ENCODE peak calls at places on chromosomes 1 and 21, in ten cellular contexts. Z, H, W, B, G, T, N, Y, R and L are unnamed samples.
A peak's percentile ranks its signal among the peaks of the same experiment; 100 is the strongest.

GRCh38 chr1:211247921-211248320 is 11.2 kb upstream of the RCOR3 start:
- DNase-seq in R (no peak), G (peak; percentile 36), Z (no peak), Y (no peak), W (no peak), N (no peak), T (no peak), B (no peak), H (no peak), L (no peak)

GRCh38 chr1:29532741-29533140 is 296.4 kb downstream of the PTPRU start:
- DNase-seq in N (no peak), Y (no peak), B (no peak), G (no peak), R (no peak), W (no peak), T (no peak), H (peak; percentile 3), Z (no peak), L (no peak)

GRCh38 chr1:97505816-97506215 is 415.0 kb downstream of the DPYD start:
- DNase-seq in H (no peak), T (no peak), N (no peak), Z (no peak), W (no peak), R (no peak), Y (no peak), B (no peak), G (no peak), L (peak; percentile 43)

GRCh38 chr1:3531928-3532327 is 77.5 kb downstream of the ARHGEF16 start:
- DNase-seq in B (no peak), R (no peak), Y (no peak), G (no peak), Z (peak; percentile 55), W (no peak), H (no peak), N (no peak), T (no peak), L (no peak)

GRCh38 chr1:219506337-219506944 is 106.5 kb downstream of the ZC3H11B start:
- DNase-seq in W (no peak), R (no peak), Z (no peak), B (no peak), H (no peak), T (no peak), N (no peak), G (no peak), Y (no peak), L (no peak)

GRCh38 chr1:62437273-62437945 is 560 bp downstream of the USP1 start:
- DNase-seq in H (no peak), R (no peak), W (peak; percentile 31), T (peak; percentile 34), G (peak; percentile 39), Z (no peak), N (no peak), B (peak; percentile 28), Y (peak; percentile 29), L (no peak)

GRCh38 chr1:19484338-19484792 is 974 bp downstream of the CAPZB start:
- DNase-seq in G (no peak), R (no peak), N (no peak), W (no peak), T (no peak), B (no peak), Y (peak; percentile 51), Z (peak; percentile 37), H (peak; percentile 64), L (no peak)

GRCh38 chr1:223702735-223703667 is 9.3 kb upstream of the CAPN2 start:
- DNase-seq in B (no peak), Y (peak; percentile 31), W (no peak), G (no peak), N (no peak), Z (no peak), H (no peak), R (no peak), T (no peak), L (no peak)

GRCh38 chr1:21909787-21910503 is 27.2 kb downstream of the HSPG2 start:
- DNase-seq in W (peak; percentile 27), N (peak; percentile 79), B (peak; percentile 53), G (peak; percentile 72), Y (peak; percentile 73), R (no peak), Z (peak; percentile 84), H (peak; percentile 82), T (no peak), L (peak; percentile 33)

GRCh38 chr1:111559736-111560279 is 56.4 kb upstream of the ADORA3 start:
- DNase-seq in G (peak; percentile 66), T (no peak), N (no peak), W (no peak), B (no peak), Y (peak; percentile 42), H (no peak), R (no peak), Z (no peak), L (no peak)

GRCh38 chr1:10761503-10762152 is 34.8 kb downstream of the CASZ1 start:
- DNase-seq in T (no peak), N (no peak), H (no peak), B (no peak), W (no peak), R (no peak), Z (no peak), G (no peak), Y (no peak), L (no peak)

GRCh38 chr1:1359668-1360468 is 1.5 kb upstream of the MXRA8 start:
- DNase-seq in T (no peak), B (no peak), G (no peak), R (peak; percentile 36), Y (peak; percentile 77), Z (peak; percentile 69), N (no peak), H (no peak), W (no peak), L (no peak)

GRCh38 chr1:111812306-111812705 is 56.6 kb downstream of the DDX20 start:
- DNase-seq in N (no peak), Y (no peak), T (no peak), H (no peak), Z (no peak), R (no peak), G (no peak), W (no peak), B (no peak), L (no peak)

GRCh38 chr1:110035236-110035752 is 870 bp downstream of the STRIP1 start:
- DNase-seq in R (no peak), W (no peak), G (no peak), B (no peak), H (no peak), Y (peak; percentile 60), Z (no peak), T (no peak), N (no peak), L (no peak)

GRCh38 chr1:197127513-197127912 is 19.0 kb downstream of the ASPM start:
- DNase-seq in R (no peak), B (no peak), H (no peak), W (no peak), Z (no peak), Y (peak; percentile 52), T (no peak), G (no peak), N (no peak), L (no peak)

GRCh38 chr1:235831148-235831547 is 35.6 kb downstream of the LYST start:
- DNase-seq in Y (peak; percentile 28), R (no peak), W (no peak), N (no peak), B (peak; percentile 13), G (no peak), T (no peak), H (peak; percentile 64), Z (peak; percentile 34), L (peak; percentile 35)

GRCh38 chr1:243917177-243917862 is 67.3 kb upstream of the AKT3 start:
- DNase-seq in B (no peak), W (peak; percentile 39), H (peak; percentile 63), Z (peak; percentile 40), Y (peak; percentile 87), G (peak; percentile 39), T (no peak), N (peak; percentile 48), R (peak; percentile 49), L (no peak)

GRCh38 chr1:69569983-69570755 is 2.4 kb downstream of the LRRC7 start:
- DNase-seq in Y (no peak), T (no peak), G (peak; percentile 13), B (no peak), Z (no peak), W (no peak), H (no peak), R (no peak), N (no peak), L (no peak)

GRCh38 chr1:64114012-64114525 is 89.4 kb upstream of the UBE2U start:
- DNase-seq in W (no peak), N (no peak), B (no peak), T (no peak), H (no peak), R (no peak), Z (no peak), Y (no peak), G (no peak), L (no peak)

GRCh38 chr21:36630485-36631206 is 68.3 kb upstream of the SIM2 start:
- DNase-seq in T (peak; percentile 50), H (peak; percentile 90), R (peak; percentile 76), N (peak; percentile 59), W (peak; percentile 55), Z (peak; percentile 58), B (peak; percentile 40), Y (peak; percentile 74), G (peak; percentile 81), L (no peak)

GRCh38 chr1:26702680-26703038 is 6.8 kb downstream of the ARID1A start:
- DNase-seq in R (no peak), B (no peak), W (no peak), H (no peak), Z (no peak), Y (no peak), G (no peak), T (no peak), N (no peak), L (no peak)

GRCh38 chr21:31668651-31669491 is 9.4 kb downstream of the SOD1 start:
- DNase-seq in W (no peak), T (no peak), G (no peak), Y (no peak), B (no peak), N (no peak), Z (no peak), H (no peak), R (no peak), L (no peak)

GRCh38 chr1:13730751-13731482 is 30.9 kb downstream of the PRDM2 start:
- DNase-seq in H (peak; percentile 84), G (no peak), W (peak; percentile 74), Y (peak; percentile 29), B (peak; percentile 70), Z (peak; percentile 35), R (no peak), N (peak; percentile 27), T (peak; percentile 82), L (peak; percentile 94)

GRCh38 chr1:24315391-24315790 is 3.8 kb upstream of the GRHL3 start:
- DNase-seq in N (no peak), R (no peak), B (no peak), Y (no peak), H (no peak), T (no peak), Z (no peak), G (no peak), W (no peak), L (no peak)

GRCh38 chr1:241235236-241235897 is 121.6 kb downstream of the RGS7 start:
- DNase-seq in T (no peak), G (no peak), W (no peak), R (no peak), B (no peak), H (no peak), Z (no peak), Y (no peak), N (no peak), L (no peak)